ENCODE peak calls at places on chromosomes 13 and 19, in six cellular contexts. One of them, this sample, is unnamed.

GRCh38 chr13:21176982-21177284 is 475 bp downstream of the MRPL57 start:
- DNase-seq in naive thymus-derived CD8-positive, alpha-beta T cell: peak; percentile 25
- DNase-seq in stimulated activated CD4-positive, alpha-beta T cell treated with anti-CD3 and anti-CD28 coated beads, Interleukin-1b, Interleukin-23, amount 100 ng/mL, for 24 hours: peak; percentile 12
- DNase-seq in HCT116: no peak
- DNase-seq in GM12865: no peak
- DNase-seq in NCI-H774: no peak
- DNase-seq in this sample: no peak

GRCh38 chr19:28169168-28169862 is 1043.6 kb downstream of the UQCRFS1 start:
- DNase-seq in naive thymus-derived CD8-positive, alpha-beta T cell: no peak
- DNase-seq in stimulated activated CD4-positive, alpha-beta T cell treated with anti-CD3 and anti-CD28 coated beads, Interleukin-1b, Interleukin-23, amount 100 ng/mL, for 24 hours: no peak
- DNase-seq in HCT116: no peak
- DNase-seq in GM12865: no peak
- DNase-seq in NCI-H774: no peak
- DNase-seq in this sample: no peak

GRCh38 chr19:48487944-48488343 is 18.8 kb downstream of the CYTH2 start:
- DNase-seq in naive thymus-derived CD8-positive, alpha-beta T cell: no peak
- DNase-seq in stimulated activated CD4-positive, alpha-beta T cell treated with anti-CD3 and anti-CD28 coated beads, Interleukin-1b, Interleukin-23, amount 100 ng/mL, for 24 hours: no peak
- DNase-seq in HCT116: peak; percentile 90
- DNase-seq in GM12865: no peak
- DNase-seq in NCI-H774: no peak
- DNase-seq in this sample: peak; percentile 88

GRCh38 chr13:22111152-22111783 is 440.4 kb downstream of the FGF9 start:
- DNase-seq in naive thymus-derived CD8-positive, alpha-beta T cell: no peak
- DNase-seq in stimulated activated CD4-positive, alpha-beta T cell treated with anti-CD3 and anti-CD28 coated beads, Interleukin-1b, Interleukin-23, amount 100 ng/mL, for 24 hours: no peak
- DNase-seq in HCT116: no peak
- DNase-seq in GM12865: peak; percentile 59
- DNase-seq in NCI-H774: no peak
- DNase-seq in this sample: no peak

GRCh38 chr13:75544681-75545333 is 4.8 kb upstream of the UCHL3 start:
- DNase-seq in naive thymus-derived CD8-positive, alpha-beta T cell: no peak
- DNase-seq in stimulated activated CD4-positive, alpha-beta T cell treated with anti-CD3 and anti-CD28 coated beads, Interleukin-1b, Interleukin-23, amount 100 ng/mL, for 24 hours: no peak
- DNase-seq in HCT116: no peak
- DNase-seq in GM12865: no peak
- DNase-seq in NCI-H774: no peak
- DNase-seq in this sample: no peak

GRCh38 chr13:25688524-25688923 is 316.8 kb downstream of the ATP8A2 start:
- DNase-seq in naive thymus-derived CD8-positive, alpha-beta T cell: no peak
- DNase-seq in stimulated activated CD4-positive, alpha-beta T cell treated with anti-CD3 and anti-CD28 coated beads, Interleukin-1b, Interleukin-23, amount 100 ng/mL, for 24 hours: no peak
- DNase-seq in HCT116: no peak
- DNase-seq in GM12865: no peak
- DNase-seq in NCI-H774: no peak
- DNase-seq in this sample: no peak

GRCh38 chr19:4120531-4120930 is 3.4 kb downstream of the MAP2K2 start:
- DNase-seq in naive thymus-derived CD8-positive, alpha-beta T cell: no peak
- DNase-seq in stimulated activated CD4-positive, alpha-beta T cell treated with anti-CD3 and anti-CD28 coated beads, Interleukin-1b, Interleukin-23, amount 100 ng/mL, for 24 hours: no peak
- DNase-seq in HCT116: no peak
- DNase-seq in GM12865: no peak
- DNase-seq in NCI-H774: no peak
- DNase-seq in this sample: no peak

GRCh38 chr19:18340990-18341868 is 831 bp downstream of the PGPEP1 start:
- DNase-seq in naive thymus-derived CD8-positive, alpha-beta T cell: peak; percentile 41
- DNase-seq in stimulated activated CD4-positive, alpha-beta T cell treated with anti-CD3 and anti-CD28 coated beads, Interleukin-1b, Interleukin-23, amount 100 ng/mL, for 24 hours: peak; percentile 54
- DNase-seq in HCT116: no peak
- DNase-seq in GM12865: peak; percentile 80
- DNase-seq in NCI-H774: peak; percentile 5
- DNase-seq in this sample: peak; percentile 56

GRCh38 chr13:99956473-99957349 is 14.9 kb downstream of the ZIC5 start:
- DNase-seq in naive thymus-derived CD8-positive, alpha-beta T cell: no peak
- DNase-seq in stimulated activated CD4-positive, alpha-beta T cell treated with anti-CD3 and anti-CD28 coated beads, Interleukin-1b, Interleukin-23, amount 100 ng/mL, for 24 hours: no peak
- DNase-seq in HCT116: no peak
- DNase-seq in GM12865: no peak
- DNase-seq in NCI-H774: no peak
- DNase-seq in this sample: no peak

GRCh38 chr13:74929436-74929835 is 552.5 kb downstream of the TBC1D4 start:
- DNase-seq in naive thymus-derived CD8-positive, alpha-beta T cell: no peak
- DNase-seq in stimulated activated CD4-positive, alpha-beta T cell treated with anti-CD3 and anti-CD28 coated beads, Interleukin-1b, Interleukin-23, amount 100 ng/mL, for 24 hours: no peak
- DNase-seq in HCT116: no peak
- DNase-seq in GM12865: no peak
- DNase-seq in NCI-H774: no peak
- DNase-seq in this sample: no peak

GRCh38 chr13:26544707-26545106 is 12.8 kb upstream of the WASF3 start:
- DNase-seq in naive thymus-derived CD8-positive, alpha-beta T cell: no peak
- DNase-seq in stimulated activated CD4-positive, alpha-beta T cell treated with anti-CD3 and anti-CD28 coated beads, Interleukin-1b, Interleukin-23, amount 100 ng/mL, for 24 hours: no peak
- DNase-seq in HCT116: no peak
- DNase-seq in GM12865: no peak
- DNase-seq in NCI-H774: no peak
- DNase-seq in this sample: no peak

GRCh38 chr13:105538346-105538745 is 997.1 kb downstream of the EFNB2 start:
- DNase-seq in naive thymus-derived CD8-positive, alpha-beta T cell: no peak
- DNase-seq in stimulated activated CD4-positive, alpha-beta T cell treated with anti-CD3 and anti-CD28 coated beads, Interleukin-1b, Interleukin-23, amount 100 ng/mL, for 24 hours: no peak
- DNase-seq in HCT116: no peak
- DNase-seq in GM12865: no peak
- DNase-seq in NCI-H774: no peak
- DNase-seq in this sample: no peak

GRCh38 chr13:35723820-35724219 is 247.3 kb upstream of the MAB21L1 start:
- DNase-seq in naive thymus-derived CD8-positive, alpha-beta T cell: no peak
- DNase-seq in stimulated activated CD4-positive, alpha-beta T cell treated with anti-CD3 and anti-CD28 coated beads, Interleukin-1b, Interleukin-23, amount 100 ng/mL, for 24 hours: no peak
- DNase-seq in HCT116: no peak
- DNase-seq in GM12865: no peak
- DNase-seq in NCI-H774: no peak
- DNase-seq in this sample: no peak

GRCh38 chr19:38592940-38593339 is 24.8 kb downstream of the MAP4K1 start:
- DNase-seq in naive thymus-derived CD8-positive, alpha-beta T cell: no peak
- DNase-seq in stimulated activated CD4-positive, alpha-beta T cell treated with anti-CD3 and anti-CD28 coated beads, Interleukin-1b, Interleukin-23, amount 100 ng/mL, for 24 hours: no peak
- DNase-seq in HCT116: no peak
- DNase-seq in GM12865: no peak
- DNase-seq in NCI-H774: no peak
- DNase-seq in this sample: no peak

GRCh38 chr13:113616281-113616906 is 31.8 kb downstream of the TFDP1 start:
- DNase-seq in naive thymus-derived CD8-positive, alpha-beta T cell: no peak
- DNase-seq in stimulated activated CD4-positive, alpha-beta T cell treated with anti-CD3 and anti-CD28 coated beads, Interleukin-1b, Interleukin-23, amount 100 ng/mL, for 24 hours: no peak
- DNase-seq in HCT116: no peak
- DNase-seq in GM12865: no peak
- DNase-seq in NCI-H774: no peak
- DNase-seq in this sample: no peak

GRCh38 chr13:93244918-93245280 is 18.3 kb downstream of the GPC6 start:
- DNase-seq in naive thymus-derived CD8-positive, alpha-beta T cell: no peak
- DNase-seq in stimulated activated CD4-positive, alpha-beta T cell treated with anti-CD3 and anti-CD28 coated beads, Interleukin-1b, Interleukin-23, amount 100 ng/mL, for 24 hours: no peak
- DNase-seq in HCT116: no peak
- DNase-seq in GM12865: no peak
- DNase-seq in NCI-H774: no peak
- DNase-seq in this sample: no peak

GRCh38 chr13:113975416-113975815 is 1.5 kb upstream of the C13orf46 start:
- DNase-seq in naive thymus-derived CD8-positive, alpha-beta T cell: no peak
- DNase-seq in stimulated activated CD4-positive, alpha-beta T cell treated with anti-CD3 and anti-CD28 coated beads, Interleukin-1b, Interleukin-23, amount 100 ng/mL, for 24 hours: no peak
- DNase-seq in HCT116: no peak
- DNase-seq in GM12865: no peak
- DNase-seq in NCI-H774: no peak
- DNase-seq in this sample: no peak

GRCh38 chr13:23673354-23673753 is 103.1 kb downstream of the TNFRSF19 start:
- DNase-seq in naive thymus-derived CD8-positive, alpha-beta T cell: no peak
- DNase-seq in stimulated activated CD4-positive, alpha-beta T cell treated with anti-CD3 and anti-CD28 coated beads, Interleukin-1b, Interleukin-23, amount 100 ng/mL, for 24 hours: no peak
- DNase-seq in HCT116: no peak
- DNase-seq in GM12865: no peak
- DNase-seq in NCI-H774: no peak
- DNase-seq in this sample: no peak

GRCh38 chr19:52094526-52094925 is 1.0 kb downstream of the ZNF841 start:
- DNase-seq in naive thymus-derived CD8-positive, alpha-beta T cell: no peak
- DNase-seq in stimulated activated CD4-positive, alpha-beta T cell treated with anti-CD3 and anti-CD28 coated beads, Interleukin-1b, Interleukin-23, amount 100 ng/mL, for 24 hours: no peak
- DNase-seq in HCT116: no peak
- DNase-seq in GM12865: no peak
- DNase-seq in NCI-H774: no peak
- DNase-seq in this sample: no peak

GRCh38 chr13:42971670-42972355 is 20.2 kb downstream of the EPSTI1 start:
- DNase-seq in naive thymus-derived CD8-positive, alpha-beta T cell: no peak
- DNase-seq in stimulated activated CD4-positive, alpha-beta T cell treated with anti-CD3 and anti-CD28 coated beads, Interleukin-1b, Interleukin-23, amount 100 ng/mL, for 24 hours: no peak
- DNase-seq in HCT116: no peak
- DNase-seq in GM12865: peak; percentile 30
- DNase-seq in NCI-H774: no peak
- DNase-seq in this sample: no peak

GRCh38 chr19:5102520-5102919 is 133.6 kb downstream of the KDM4B start:
- DNase-seq in naive thymus-derived CD8-positive, alpha-beta T cell: no peak
- DNase-seq in stimulated activated CD4-positive, alpha-beta T cell treated with anti-CD3 and anti-CD28 coated beads, Interleukin-1b, Interleukin-23, amount 100 ng/mL, for 24 hours: no peak
- DNase-seq in HCT116: no peak
- DNase-seq in GM12865: no peak
- DNase-seq in NCI-H774: no peak
- DNase-seq in this sample: no peak

GRCh38 chr13:98848736-98849135 is 96.3 kb upstream of the SLC15A1 start:
- DNase-seq in naive thymus-derived CD8-positive, alpha-beta T cell: no peak
- DNase-seq in stimulated activated CD4-positive, alpha-beta T cell treated with anti-CD3 and anti-CD28 coated beads, Interleukin-1b, Interleukin-23, amount 100 ng/mL, for 24 hours: no peak
- DNase-seq in HCT116: no peak
- DNase-seq in GM12865: no peak
- DNase-seq in NCI-H774: no peak
- DNase-seq in this sample: no peak

GRCh38 chr19:53868091-53868891 is 608 bp downstream of the MYADM start:
- DNase-seq in naive thymus-derived CD8-positive, alpha-beta T cell: peak; percentile 55
- DNase-seq in stimulated activated CD4-positive, alpha-beta T cell treated with anti-CD3 and anti-CD28 coated beads, Interleukin-1b, Interleukin-23, amount 100 ng/mL, for 24 hours: no peak
- DNase-seq in HCT116: no peak
- DNase-seq in GM12865: no peak
- DNase-seq in NCI-H774: no peak
- DNase-seq in this sample: peak; percentile 44

GRCh38 chr19:7213628-7214328 is 80.4 kb downstream of the INSR start:
- DNase-seq in naive thymus-derived CD8-positive, alpha-beta T cell: no peak
- DNase-seq in stimulated activated CD4-positive, alpha-beta T cell treated with anti-CD3 and anti-CD28 coated beads, Interleukin-1b, Interleukin-23, amount 100 ng/mL, for 24 hours: no peak
- DNase-seq in HCT116: no peak
- DNase-seq in GM12865: peak; percentile 68
- DNase-seq in NCI-H774: no peak
- DNase-seq in this sample: no peak

GRCh38 chr13:53015971-53016370 is 12.6 kb upstream of the OLFM4 start:
- DNase-seq in naive thymus-derived CD8-positive, alpha-beta T cell: no peak
- DNase-seq in stimulated activated CD4-positive, alpha-beta T cell treated with anti-CD3 and anti-CD28 coated beads, Interleukin-1b, Interleukin-23, amount 100 ng/mL, for 24 hours: no peak
- DNase-seq in HCT116: no peak
- DNase-seq in GM12865: no peak
- DNase-seq in NCI-H774: no peak
- DNase-seq in this sample: no peak

GRCh38 chr13:35198821-35199220 is 256.8 kb downstream of the NBEA start:
- DNase-seq in naive thymus-derived CD8-positive, alpha-beta T cell: no peak
- DNase-seq in stimulated activated CD4-positive, alpha-beta T cell treated with anti-CD3 and anti-CD28 coated beads, Interleukin-1b, Interleukin-23, amount 100 ng/mL, for 24 hours: no peak
- DNase-seq in HCT116: no peak
- DNase-seq in GM12865: no peak
- DNase-seq in NCI-H774: no peak
- DNase-seq in this sample: no peak

GRCh38 chr13:111852701-111853100 is 214.2 kb upstream of the SOX1 start:
- DNase-seq in naive thymus-derived CD8-positive, alpha-beta T cell: no peak
- DNase-seq in stimulated activated CD4-positive, alpha-beta T cell treated with anti-CD3 and anti-CD28 coated beads, Interleukin-1b, Interleukin-23, amount 100 ng/mL, for 24 hours: no peak
- DNase-seq in HCT116: no peak
- DNase-seq in GM12865: no peak
- DNase-seq in NCI-H774: peak; percentile 90
- DNase-seq in this sample: no peak

GRCh38 chr13:103200118-103200885 is 134.1 kb upstream of the SLC10A2 start:
- DNase-seq in naive thymus-derived CD8-positive, alpha-beta T cell: no peak
- DNase-seq in stimulated activated CD4-positive, alpha-beta T cell treated with anti-CD3 and anti-CD28 coated beads, Interleukin-1b, Interleukin-23, amount 100 ng/mL, for 24 hours: no peak
- DNase-seq in HCT116: no peak
- DNase-seq in GM12865: no peak
- DNase-seq in NCI-H774: no peak
- DNase-seq in this sample: no peak

GRCh38 chr19:531009-531752 is 379 bp upstream of the CDC34 start:
- DNase-seq in naive thymus-derived CD8-positive, alpha-beta T cell: peak; percentile 84
- DNase-seq in stimulated activated CD4-positive, alpha-beta T cell treated with anti-CD3 and anti-CD28 coated beads, Interleukin-1b, Interleukin-23, amount 100 ng/mL, for 24 hours: peak; percentile 74
- DNase-seq in HCT116: peak; percentile 54
- DNase-seq in GM12865: peak; percentile 93
- DNase-seq in NCI-H774: peak; percentile 83
- DNase-seq in this sample: peak; percentile 88

This sample was measured in stomach.